ENCODE peak calls at places on chromosome 22, in four cellular contexts. One of them, this sample, is unnamed.

GRCh38 chr22:19762315-19763140 is 1.9 kb downstream of the TBX1 start:
- DNase-seq in HTR-8/SVneo: no peak
- DNase-seq in glutamatergic neuron: no peak
- DNase-seq in HCT116: no peak
- DNase-seq in this sample: no peak

GRCh38 chr22:16966251-16966650 is 41.8 kb downstream of the GAB4 start:
- DNase-seq in HTR-8/SVneo: no peak
- DNase-seq in glutamatergic neuron: no peak
- DNase-seq in HCT116: no peak
- DNase-seq in this sample: no peak

GRCh38 chr22:38694945-38695344 is 5.8 kb downstream of the JOSD1 start:
- DNase-seq in HTR-8/SVneo: no peak
- DNase-seq in glutamatergic neuron: no peak
- DNase-seq in HCT116: no peak
- DNase-seq in this sample: no peak

GRCh38 chr22:20080445-20080775 is 369 bp downstream of the DGCR8 start:
- DNase-seq in HTR-8/SVneo: peak; percentile 47
- DNase-seq in glutamatergic neuron: peak; percentile 74
- DNase-seq in HCT116: no peak
- DNase-seq in this sample: peak; percentile 88

GRCh38 chr22:36465232-36466021 is 16.0 kb downstream of the TXN2 start:
- DNase-seq in HTR-8/SVneo: peak; percentile 68
- DNase-seq in glutamatergic neuron: no peak
- DNase-seq in HCT116: peak; percentile 86
- DNase-seq in this sample: no peak

GRCh38 chr22:27416553-27417427 is 384.8 kb downstream of the MN1 start:
- DNase-seq in HTR-8/SVneo: peak; percentile 65
- DNase-seq in glutamatergic neuron: no peak
- DNase-seq in HCT116: no peak
- DNase-seq in this sample: no peak

GRCh38 chr22:20254975-20255946 is 12.9 kb downstream of the RTN4R start:
- DNase-seq in HTR-8/SVneo: no peak
- DNase-seq in glutamatergic neuron: no peak
- DNase-seq in HCT116: no peak
- DNase-seq in this sample: no peak

GRCh38 chr22:46934746-46935491 is 172.5 kb downstream of the TBC1D22A start:
- DNase-seq in HTR-8/SVneo: peak; percentile 77
- DNase-seq in glutamatergic neuron: no peak
- DNase-seq in HCT116: peak; percentile 76
- DNase-seq in this sample: no peak

GRCh38 chr22:24434472-24435322 is 7.3 kb downstream of the ADORA2A start:
- DNase-seq in HTR-8/SVneo: no peak
- DNase-seq in glutamatergic neuron: peak; percentile 7
- DNase-seq in HCT116: no peak
- DNase-seq in this sample: peak; percentile 91

GRCh38 chr22:20402960-20403778 is 9.2 kb downstream of the ZNF74 start:
- DNase-seq in HTR-8/SVneo: no peak
- DNase-seq in glutamatergic neuron: no peak
- DNase-seq in HCT116: no peak
- DNase-seq in this sample: no peak

GRCh38 chr22:46352691-46353386 is 17.3 kb downstream of the TRMU start:
- DNase-seq in HTR-8/SVneo: no peak
- DNase-seq in glutamatergic neuron: peak; percentile 60
- DNase-seq in HCT116: no peak
- DNase-seq in this sample: no peak

GRCh38 chr22:43478621-43479285 is 66.9 kb downstream of the MPPED1 start:
- DNase-seq in HTR-8/SVneo: no peak
- DNase-seq in glutamatergic neuron: no peak
- DNase-seq in HCT116: no peak
- DNase-seq in this sample: no peak

GRCh38 chr22:26674211-26675190 is 17.1 kb downstream of the MIAT start:
- DNase-seq in HTR-8/SVneo: no peak
- DNase-seq in glutamatergic neuron: no peak
- DNase-seq in HCT116: no peak
- DNase-seq in this sample: peak; percentile 46

GRCh38 chr22:44807232-44807631 is 54.9 kb downstream of the ARHGAP8 start:
- DNase-seq in HTR-8/SVneo: no peak
- DNase-seq in glutamatergic neuron: no peak
- DNase-seq in HCT116: no peak
- DNase-seq in this sample: no peak

GRCh38 chr22:24338701-24339451 is 68.2 kb downstream of the SPECC1L start:
- DNase-seq in HTR-8/SVneo: no peak
- DNase-seq in glutamatergic neuron: no peak
- DNase-seq in HCT116: no peak
- DNase-seq in this sample: no peak